ENCODE peak calls at places on chromosomes 4 and X, in four cellular contexts. H is KBM-7, X is NCI-H1105, M is posterior cingulate gyrus. C is an unnamed sample.

GRCh38 chrX:133323450-133323849 is 91.8 kb downstream of the GPC4 start:
- DNase-seq in H (no peak), X (no peak), M (no peak), C (no peak)

GRCh38 chr4:138184881-138185280 is 57.3 kb downstream of the SLC7A11 start:
- DNase-seq in H (no peak), X (no peak), M (no peak), C (peak; percentile 6)

GRCh38 chrX:149992918-149993317 is 54.6 kb upstream of the EOLA2 start:
- DNase-seq in H (no peak), X (no peak), M (no peak), C (no peak)

GRCh38 chr4:38696697-38697096 is 32.7 kb downstream of the KLF3 start:
- DNase-seq in H (no peak), X (no peak), M (no peak), C (no peak)

GRCh38 chrX:128816919-128817318 is 706.4 kb downstream of the SMARCA1 start:
- DNase-seq in H (peak; percentile 17), X (no peak), M (no peak), C (no peak)

GRCh38 chr4:121950680-121951569 is 935 bp downstream of the TRPC3 start:
- DNase-seq in H (peak; percentile 23), X (peak; percentile 11), M (peak; percentile 85), C (no peak)

GRCh38 chrX:11944486-11944885 is 186.4 kb downstream of the MSL3 start:
- DNase-seq in H (no peak), X (no peak), M (peak; percentile 80), C (peak; percentile 45)

GRCh38 chr4:147157860-147158701 is 212.4 kb upstream of the TTC29 start:
- DNase-seq in H (no peak), X (no peak), M (peak; percentile 86), C (no peak)

GRCh38 chrX:45445745-45446412 is 245.2 kb upstream of the DIPK2B start:
- DNase-seq in H (peak; percentile 61), X (no peak), M (no peak), C (no peak)

GRCh38 chr4:145177906-145178538 is 2.4 kb downstream of the OTUD4 start:
- DNase-seq in H (peak; percentile 77), X (no peak), M (no peak), C (no peak)

GRCh38 chrX:121649414-121649813 is 602.0 kb downstream of the GLUD2 start:
- DNase-seq in H (no peak), X (no peak), M (no peak), C (no peak)

GRCh38 chr4:10005632-10006031 is 15.7 kb downstream of the SLC2A9 start:
- DNase-seq in H (no peak), X (no peak), M (no peak), C (no peak)

GRCh38 chr4:153731239-153731638 is 28.6 kb downstream of the RNF175 start:
- DNase-seq in H (peak; percentile 20), X (no peak), M (no peak), C (no peak)

GRCh38 chrX:15977644-15978043 is 123.0 kb upstream of the AP1S2 start:
- DNase-seq in H (peak; percentile 64), X (no peak), M (no peak), C (no peak)

GRCh38 chr4:88276952-88277710 is 7.2 kb downstream of the PPM1K start:
- DNase-seq in H (peak; percentile 47), X (no peak), M (no peak), C (no peak)

GRCh38 chr4:87542734-87543312 is 13.6 kb upstream of the SPARCL1 start:
- DNase-seq in H (no peak), X (no peak), M (no peak), C (no peak)

GRCh38 chr4:147950840-147951239 is 219.0 kb downstream of the ARHGAP10 start:
- DNase-seq in H (peak; percentile 37), X (no peak), M (no peak), C (no peak)

GRCh38 chr4:164779811-164780216 is 25.9 kb downstream of the SMIM31 start:
- DNase-seq in H (peak; percentile 56), X (no peak), M (no peak), C (no peak)

GRCh38 chr4:4842476-4843441 is 16.7 kb upstream of the MSX1 start:
- DNase-seq in H (no peak), X (no peak), M (peak; percentile 30), C (no peak)

GRCh38 chr4:38210396-38211114 is 250.4 kb downstream of the PTTG2 start:
- DNase-seq in H (no peak), X (no peak), M (no peak), C (no peak)

GRCh38 chrX:101206471-101206870 is 13.1 kb upstream of the DRP2 start:
- DNase-seq in H (peak; percentile 61), X (no peak), M (no peak), C (peak; percentile 11)

GRCh38 chrX:68940601-68941000 is 111.8 kb downstream of the EFNB1 start:
- DNase-seq in H (no peak), X (no peak), M (peak; percentile 48), C (no peak)

GRCh38 chrX:17632942-17633341 is 104.4 kb upstream of the SCML1 start:
- DNase-seq in H (no peak), X (no peak), M (no peak), C (no peak)

GRCh38 chrX:63250253-63250868 is 100.8 kb downstream of the SPIN4 start:
- DNase-seq in H (peak; percentile 85), X (no peak), M (no peak), C (no peak)

GRCh38 chr4:183674153-183674552 is 15.1 kb downstream of the TRAPPC11 start:
- DNase-seq in H (peak; percentile 47), X (no peak), M (no peak), C (no peak)

GRCh38 chr4:47674173-47674572 is 163.7 kb downstream of the CORIN start:
- DNase-seq in H (no peak), X (no peak), M (no peak), C (no peak)

GRCh38 chr4:173498023-173498422 is 32.0 kb downstream of the HAND2 start:
- DNase-seq in H (no peak), X (no peak), M (no peak), C (no peak)

GRCh38 chrX:107826286-107827136 is 845 bp downstream of the MID2 start:
- DNase-seq in H (peak; percentile 67), X (peak; percentile 9), M (peak; percentile 79), C (no peak)

GRCh38 chr4:1815096-1815996 is 22.3 kb downstream of the FGFR3 start:
- DNase-seq in H (no peak), X (no peak), M (peak; percentile 76), C (no peak)

GRCh38 chr4:41882622-41883347 is 52.4 kb upstream of the TMEM33 start:
- DNase-seq in H (peak; percentile 59), X (peak; percentile 9), M (peak; percentile 89), C (peak; percentile 33)

GRCh38 chr4:23737571-23737970 is 152.3 kb downstream of the PPARGC1A start:
- DNase-seq in H (no peak), X (no peak), M (no peak), C (no peak)

GRCh38 chr4:145131848-145132247 is 33.7 kb downstream of the ABCE1 start:
- DNase-seq in H (peak; percentile 12), X (no peak), M (peak; percentile 61), C (no peak)

GRCh38 chr4:21005647-21006046 is 305.4 kb downstream of the PACRGL start:
- DNase-seq in H (no peak), X (no peak), M (no peak), C (no peak)

GRCh38 chr4:3871881-3872833 is 106.0 kb downstream of the ADRA2C start:
- DNase-seq in H (no peak), X (no peak), M (peak; percentile 73), C (no peak)

GRCh38 chrX:115719171-115719570 is 158.2 kb downstream of the PLS3 start:
- DNase-seq in H (no peak), X (no peak), M (no peak), C (no peak)

GRCh38 chrX:154991476-154991875 is 31.0 kb downstream of the F8 start:
- DNase-seq in H (no peak), X (no peak), M (no peak), C (no peak)